ENCODE peak calls at places on chromosome 7, in seven cellular contexts. H, J, I, G, P, W and E are unnamed samples.

GRCh38 chr7:130918129-130919052 is 184.4 kb upstream of the KLF14 start:
- DNase-seq in H (no peak), J (no peak), I (no peak), G (no peak), P (no peak), W (no peak), E (no peak)

GRCh38 chr7:47458486-47458885 is 123.4 kb downstream of the TNS3 start:
- DNase-seq in H (no peak), J (no peak), I (no peak), G (no peak), P (no peak), W (no peak), E (no peak)

GRCh38 chr7:12303507-12303906 is 92.4 kb downstream of the TMEM106B start:
- DNase-seq in H (no peak), J (no peak), I (peak), G (no peak), P (no peak), W (no peak), E (no peak)

GRCh38 chr7:1457949-1458675 is 1.2 kb downstream of the MICALL2 start:
- DNase-seq in H (no peak), J (no peak), I (no peak), G (no peak), P (no peak), W (peak), E (no peak)

GRCh38 chr7:127976056-127976455 is 55.2 kb downstream of the LRRC4 start:
- DNase-seq in H (no peak), J (no peak), I (peak), G (no peak), P (no peak), W (no peak), E (no peak)

GRCh38 chr7:20304366-20304765 is 26.3 kb upstream of the ITGB8 start:
- DNase-seq in H (no peak), J (no peak), I (peak), G (no peak), P (no peak), W (peak), E (no peak)

GRCh38 chr7:16753932-16754571 is 497 bp downstream of the TSPAN13 start:
- DNase-seq in H (peak), J (no peak), I (peak), G (no peak), P (no peak), W (peak), E (no peak)

GRCh38 chr7:28868700-28869099 is 89.4 kb downstream of the TRIL start:
- DNase-seq in H (no peak), J (no peak), I (no peak), G (no peak), P (no peak), W (no peak), E (no peak)

GRCh38 chr7:5237286-5237685 is 45.5 kb upstream of the SLC29A4 start:
- DNase-seq in H (peak), J (no peak), I (no peak), G (peak), P (no peak), W (no peak), E (no peak)

GRCh38 chr7:2009541-2010001 is 223.2 kb downstream of the MAD1L1 start:
- DNase-seq in H (peak), J (peak), I (no peak), G (no peak), P (no peak), W (no peak), E (no peak)

GRCh38 chr7:54615-55014 is 137.8 kb upstream of the FAM20C start:
- DNase-seq in H (no peak), J (no peak), I (no peak), G (no peak), P (no peak), W (no peak), E (no peak)